ENCODE peak calls at places on chromosomes 2 and 18, in seven cellular contexts. P is activated naive CD4-positive, alpha-beta T cell treated with Interleukin-2 at 50 U/mL for 16 hours; Z is dermis microvascular lymphatic vessel endothelial cell; U is stromal cell of bone marrow; W is A172; G is HL-60; X is NCI-H446. F is an unnamed sample.

GRCh38 chr2:146847846-146848245 is 997.0 kb upstream of the ACVR2A start:
- DNase-seq in P (no peak), Z (no peak), U (no peak), W (no peak), G (no peak), X (no peak), F (no peak)

GRCh38 chr2:1505031-1505441 is 91.8 kb downstream of the TPO start:
- DNase-seq in P (no peak), Z (no peak), U (no peak), W (no peak), G (no peak), X (no peak), F (peak)

GRCh38 chr2:149125031-149125725 is 86.7 kb downstream of the LYPD6B start:
- DNase-seq in P (no peak), Z (no peak), U (no peak), W (no peak), G (no peak), X (no peak), F (no peak)

GRCh38 chr2:81195017-81195773 is 890.6 kb upstream of the LRRTM1 start:
- DNase-seq in P (no peak), Z (no peak), U (no peak), W (no peak), G (no peak), X (no peak), F (no peak)

GRCh38 chr2:203018181-203018580 is 3.5 kb downstream of the NBEAL1 start:
- DNase-seq in P (no peak), Z (peak), U (no peak), W (no peak), G (no peak), X (no peak), F (no peak)

GRCh38 chr18:9422816-9423519 is 52.3 kb upstream of the RALBP1 start:
- DNase-seq in P (no peak), Z (no peak), U (no peak), W (peak), G (no peak), X (no peak), F (no peak)

GRCh38 chr2:112055833-112056625 is 960 bp downstream of the TMEM87B start:
- DNase-seq in P (peak), Z (peak), U (peak), W (peak), G (peak), X (peak), F (peak)

GRCh38 chr2:43078781-43079755 is 147.3 kb downstream of the ZFP36L2 start:
- DNase-seq in P (no peak), Z (no peak), U (no peak), W (no peak), G (no peak), X (no peak), F (no peak)

GRCh38 chr18:45626330-45627203 is 11.3 kb downstream of the SLC14A2 start:
- DNase-seq in P (no peak), Z (no peak), U (peak), W (peak), G (no peak), X (no peak), F (no peak)

GRCh38 chr2:198376677-198377076 is 572.3 kb downstream of the PLCL1 start:
- DNase-seq in P (no peak), Z (no peak), U (no peak), W (peak), G (no peak), X (no peak), F (no peak)

GRCh38 chr18:23585007-23585871 is 1.1 kb downstream of the NPC1 start:
- DNase-seq in P (peak), Z (peak), U (no peak), W (peak), G (peak), X (no peak), F (no peak)

GRCh38 chr2:39942970-39943369 is 163.9 kb upstream of the THUMPD2 start:
- DNase-seq in P (no peak), Z (no peak), U (peak), W (peak), G (no peak), X (no peak), F (no peak)

GRCh38 chr2:218975060-218975777 is 9.8 kb downstream of the FEV start:
- DNase-seq in P (no peak), Z (no peak), U (no peak), W (no peak), G (no peak), X (no peak), F (no peak)

GRCh38 chr2:53633441-53633840 is 134.2 kb upstream of the CHAC2 start:
- DNase-seq in P (no peak), Z (no peak), U (no peak), W (peak), G (no peak), X (peak), F (no peak)

GRCh38 chr2:143083636-143084035 is 45.6 kb upstream of the ARHGAP15 start:
- DNase-seq in P (no peak), Z (peak), U (peak), W (peak), G (peak), X (no peak), F (no peak)

GRCh38 chr2:182924311-182924710 is 57.9 kb upstream of the FRZB start:
- DNase-seq in P (no peak), Z (no peak), U (peak), W (no peak), G (no peak), X (no peak), F (no peak)

GRCh38 chr18:26052497-26052896 is 37.9 kb downstream of the SS18 start:
- DNase-seq in P (no peak), Z (no peak), U (peak), W (peak), G (no peak), X (no peak), F (no peak)

GRCh38 chr2:238727585-238728321 is 120.1 kb upstream of the TWIST2 start:
- DNase-seq in P (no peak), Z (no peak), U (peak), W (no peak), G (no peak), X (no peak), F (peak)

GRCh38 chr2:112795720-112796119 is 11.4 kb upstream of the IL1A start:
- DNase-seq in P (no peak), Z (no peak), U (no peak), W (no peak), G (peak), X (no peak), F (no peak)

GRCh38 chr18:13302611-13303267 is 84.2 kb downstream of the LDLRAD4 start:
- DNase-seq in P (no peak), Z (peak), U (no peak), W (peak), G (peak), X (no peak), F (no peak)

GRCh38 chr2:124258481-124258880 is 233.4 kb downstream of the CNTNAP5 start:
- DNase-seq in P (no peak), Z (no peak), U (peak), W (no peak), G (no peak), X (no peak), F (no peak)

GRCh38 chr18:75211002-75211621 is 515 bp downstream of the TSHZ1 start:
- DNase-seq in P (peak), Z (peak), U (no peak), W (peak), G (peak), X (peak), F (no peak)

GRCh38 chr18:4093676-4094075 is 361.4 kb downstream of the DLGAP1 start:
- DNase-seq in P (no peak), Z (no peak), U (no peak), W (no peak), G (no peak), X (no peak), F (no peak)

GRCh38 chr2:64211471-64211870 is 67.3 kb upstream of the PELI1 start:
- DNase-seq in P (no peak), Z (no peak), U (no peak), W (no peak), G (no peak), X (no peak), F (no peak)

GRCh38 chr2:239002960-239003932 is 155.4 kb downstream of the TWIST2 start:
- DNase-seq in P (no peak), Z (no peak), U (peak), W (peak), G (no peak), X (no peak), F (no peak)

GRCh38 chr2:218327451-218327850 is 29.2 kb upstream of the CATIP start:
- DNase-seq in P (no peak), Z (no peak), U (no peak), W (no peak), G (peak), X (no peak), F (no peak)

GRCh38 chr2:219724628-219725027 is 97.2 kb downstream of the SLC4A3 start:
- DNase-seq in P (no peak), Z (no peak), U (no peak), W (no peak), G (peak), X (no peak), F (no peak)

GRCh38 chr2:48439102-48439501 is 90.9 kb upstream of the STON1 start:
- DNase-seq in P (no peak), Z (no peak), U (no peak), W (no peak), G (no peak), X (no peak), F (no peak)

GRCh38 chr2:75108937-75109482 is 90.3 kb downstream of the TACR1 start:
- DNase-seq in P (no peak), Z (no peak), U (no peak), W (peak), G (no peak), X (no peak), F (no peak)